ENCODE peak calls at places on chromosome 17, in eight cellular contexts. Y is iPS DF 6.9, G is colonic mucosa, N is upper lobe of right lung, M is SJCRH30, V is kidney epithelial cell, D is tibial artery, J is upper lobe of left lung. C is an unnamed sample. For H3K27me3, the result is how much of the 10 kb centered on the place peaks cover.

GRCh38 chr17:61402978-61403845 is 3.6 kb downstream of the TBX2 start:
- DNase-seq in Y (no peak), G (no peak), N (peak), M (peak), V (no peak), D (peak), J (no peak), C (no peak)

GRCh38 chr17:5522476-5522875 is 36.1 kb downstream of the MIS12 start:
- DNase-seq in Y (no peak), G (no peak), N (peak), M (no peak), V (no peak), D (no peak), J (no peak), C (no peak)

GRCh38 chr17:79420318-79421243 is 190.3 kb downstream of the RBFOX3 start:
- DNase-seq in Y (no peak), G (no peak), N (no peak), M (peak), V (no peak), D (no peak), J (no peak), C (no peak)

GRCh38 chr17:82267575-82268379 is 5.7 kb downstream of the CSNK1D start:
- DNase-seq in Y (no peak), G (peak), N (peak), M (peak), V (peak), D (peak), J (peak), C (peak)

GRCh38 chr17:70314506-70314905 is 145.2 kb downstream of the KCNJ2 start:
- DNase-seq in Y (no peak), G (no peak), N (no peak), M (peak), V (no peak), D (no peak), J (peak), C (no peak)

GRCh38 chr17:59454633-59455105 is 110.7 kb upstream of the DHX40 start:
- DNase-seq in Y (no peak), G (no peak), N (no peak), M (no peak), V (no peak), D (no peak), J (no peak), C (no peak)

GRCh38 chr17:74730491-74731346 is 6.3 kb upstream of the RAB37 start:
- DNase-seq in Y (no peak), G (no peak), N (peak), M (no peak), V (no peak), D (no peak), J (peak), C (no peak)

GRCh38 chr17:43722269-43722619 is 36.3 kb downstream of the SOST start:
- DNase-seq in Y (no peak), G (no peak), N (no peak), M (no peak), V (no peak), D (no peak), J (no peak), C (no peak)

GRCh38 chr17:50708050-50709000 is 611 bp upstream of the ANKRD40 start:
- DNase-seq in Y (no peak), G (no peak), N (no peak), M (peak), V (no peak), D (no peak), J (no peak), C (no peak)

GRCh38 chr17:61646482-61646881 is 55.5 kb upstream of the NACA2 start:
- DNase-seq in Y (no peak), G (no peak), N (no peak), M (no peak), V (no peak), D (no peak), J (no peak), C (no peak)

GRCh38 chr17:36586138-36586537 is 5.5 kb upstream of the DHRS11 start:
- DNase-seq in Y (no peak), G (no peak), N (no peak), M (no peak), V (no peak), D (no peak), J (no peak), C (no peak)

GRCh38 chr17:67421869-67422273 is 44.8 kb downstream of the PITPNC1 start:
- DNase-seq in Y (no peak), G (peak), N (no peak), M (no peak), V (peak), D (no peak), J (peak), C (peak)

GRCh38 chr17:57256708-57257112 is 387 bp downstream of the MSI2 start:
- DNase-seq in Y (no peak), G (peak), N (peak), M (peak), V (no peak), D (no peak), J (no peak), C (no peak)

GRCh38 chr17:77827039-77827438 is 131.5 kb upstream of the TNRC6C start:
- DNase-seq in Y (no peak), G (no peak), N (peak), M (no peak), V (no peak), D (peak), J (no peak), C (no peak)

GRCh38 chr17:59266748-59267147 is 46.4 kb downstream of the GDPD1 start:
- DNase-seq in Y (no peak), G (no peak), N (no peak), M (no peak), V (no peak), D (no peak), J (no peak), C (no peak)

GRCh38 chr17:36066365-36066945 is 2.4 kb downstream of the CCL18 start:
- DNase-seq in Y (no peak), G (no peak), N (no peak), M (no peak), V (no peak), D (no peak), J (peak), C (no peak)

GRCh38 chr17:4815043-4815675 is 8.2 kb downstream of the PLD2 start:
- DNase-seq in Y (no peak), G (no peak), N (no peak), M (no peak), V (no peak), D (no peak), J (no peak), C (no peak)

GRCh38 chr17:49696233-49696761 is 11.5 kb downstream of the SLC35B1 start:
- DNase-seq in Y (no peak), G (no peak), N (no peak), M (no peak), V (no peak), D (no peak), J (peak), C (no peak)

GRCh38 chr17:27237890-27238289 is 56.0 kb upstream of the WSB1 start:
- DNase-seq in Y (no peak), G (no peak), N (no peak), M (no peak), V (no peak), D (no peak), J (no peak), C (no peak)

GRCh38 chr17:44970136-44970737 is 2.1 kb upstream of the C1QL1 start:
- DNase-seq in Y (no peak), G (no peak), N (no peak), M (peak), V (no peak), D (peak), J (no peak), C (no peak)

GRCh38 chr17:44969144-44969780 is 1.2 kb upstream of the C1QL1 start:
- DNase-seq in Y (no peak), G (no peak), N (no peak), M (no peak), V (no peak), D (no peak), J (no peak), C (no peak)

GRCh38 chr17:44972953-44973352 is 4.8 kb upstream of the C1QL1 start:
- DNase-seq in Y (no peak), G (no peak), N (no peak), M (no peak), V (no peak), D (no peak), J (no peak), C (no peak)

GRCh38 chr17:44968225-44969143 is at the start of gene C1QL1:
- DNase-seq in Y (no peak), G (peak), N (peak), M (peak), V (no peak), D (peak), J (peak), C (peak)

DNA sequence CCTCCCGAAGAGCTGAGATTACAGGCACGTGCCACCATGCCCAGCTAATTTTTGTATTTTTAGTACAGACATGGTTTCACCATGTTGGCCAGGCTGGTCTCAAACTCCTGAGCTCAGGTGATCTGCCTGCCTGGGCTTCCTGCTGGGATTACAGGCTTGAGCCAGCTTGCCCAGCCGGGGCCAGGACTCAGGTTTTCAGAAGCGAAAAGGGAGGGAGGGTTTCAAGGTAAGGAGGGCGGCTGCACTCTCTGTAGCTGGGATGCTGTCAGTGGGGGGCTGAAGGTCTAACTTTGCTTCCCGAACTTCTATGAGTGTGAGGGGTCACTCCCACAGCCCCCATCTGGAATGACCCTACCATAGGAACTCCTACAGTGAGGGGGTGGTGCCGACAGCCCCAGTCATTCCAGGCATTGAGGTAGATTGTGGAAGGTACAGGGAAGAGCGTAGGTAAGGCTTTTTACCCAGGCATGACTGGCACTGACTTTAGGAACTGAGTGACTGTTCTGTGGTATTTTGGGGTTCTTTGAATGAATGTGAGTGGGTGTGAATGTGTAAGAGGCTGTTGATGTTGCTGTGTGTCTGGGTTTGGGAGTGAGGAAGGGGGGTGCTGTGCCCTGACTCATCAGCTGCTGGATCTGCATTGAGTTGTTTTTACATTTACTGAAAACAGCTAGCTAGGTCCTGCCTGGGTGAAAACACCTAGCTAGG is 3.8 kb upstream of the C1QL1 start:
- DNase-seq in Y (no peak), G (no peak), N (no peak), M (no peak), V (no peak), D (no peak), J (no peak), C (no peak)
- H3K27me3 ChIP-seq in Y (under half), G (under half), N (under half), M (under half), V (under half), D (under half), J (under half), C (under half)

GRCh38 chr17:41784207-41784744 is 2.2 kb downstream of the JUP start:
- DNase-seq in Y (no peak), G (peak), N (no peak), M (no peak), V (peak), D (no peak), J (peak), C (no peak)

GRCh38 chr17:41779954-41780353 is 6.6 kb downstream of the JUP start:
- DNase-seq in Y (no peak), G (no peak), N (no peak), M (no peak), V (no peak), D (no peak), J (no peak), C (no peak)

GRCh38 chr17:41785091-41785875 is 1.2 kb downstream of the JUP start:
- DNase-seq in Y (no peak), G (peak), N (no peak), M (no peak), V (no peak), D (no peak), J (no peak), C (no peak)

GRCh38 chr17:41781404-41782110 is 5.0 kb downstream of the JUP start:
- DNase-seq in Y (no peak), G (no peak), N (no peak), M (no peak), V (no peak), D (no peak), J (no peak), C (no peak)

GRCh38 chr17:41782142-41782541 is 4.4 kb downstream of the JUP start:
- DNase-seq in Y (no peak), G (no peak), N (no peak), M (no peak), V (no peak), D (peak), J (no peak), C (no peak)
- H3K4me3 ChIP-seq in Y (no peak), G (no peak), N (no peak), M (no peak), V (no peak), D (no peak), J (no peak), C (no peak)

GRCh38 chr17:1347681-1348318 is 52.2 kb downstream of the YWHAE start:
- DNase-seq in Y (no peak), G (peak), N (peak), M (no peak), V (peak), D (no peak), J (peak), C (no peak)
- H3K27me3 ChIP-seq in Y (under half), G (under half), N (under half), M (under half), V (under half), D (under half), J (under half), C (under half)

GRCh38 chr17:65523411-65523810 is 38.0 kb downstream of the AXIN2 start:
- DNase-seq in Y (no peak), G (no peak), N (no peak), M (no peak), V (no peak), D (no peak), J (no peak), C (no peak)

GRCh38 chr17:65523853-65524664 is 37.4 kb downstream of the AXIN2 start:
- DNase-seq in Y (no peak), G (no peak), N (no peak), M (no peak), V (no peak), D (peak), J (peak), C (no peak)

GRCh38 chr17:65519471-65519870 is 42.0 kb downstream of the AXIN2 start:
- DNase-seq in Y (no peak), G (no peak), N (no peak), M (peak), V (no peak), D (no peak), J (no peak), C (no peak)

GRCh38 chr17:65527381-65527780 is 34.1 kb downstream of the AXIN2 start:
- DNase-seq in Y (no peak), G (no peak), N (no peak), M (no peak), V (no peak), D (peak), J (no peak), C (no peak)

DNA sequence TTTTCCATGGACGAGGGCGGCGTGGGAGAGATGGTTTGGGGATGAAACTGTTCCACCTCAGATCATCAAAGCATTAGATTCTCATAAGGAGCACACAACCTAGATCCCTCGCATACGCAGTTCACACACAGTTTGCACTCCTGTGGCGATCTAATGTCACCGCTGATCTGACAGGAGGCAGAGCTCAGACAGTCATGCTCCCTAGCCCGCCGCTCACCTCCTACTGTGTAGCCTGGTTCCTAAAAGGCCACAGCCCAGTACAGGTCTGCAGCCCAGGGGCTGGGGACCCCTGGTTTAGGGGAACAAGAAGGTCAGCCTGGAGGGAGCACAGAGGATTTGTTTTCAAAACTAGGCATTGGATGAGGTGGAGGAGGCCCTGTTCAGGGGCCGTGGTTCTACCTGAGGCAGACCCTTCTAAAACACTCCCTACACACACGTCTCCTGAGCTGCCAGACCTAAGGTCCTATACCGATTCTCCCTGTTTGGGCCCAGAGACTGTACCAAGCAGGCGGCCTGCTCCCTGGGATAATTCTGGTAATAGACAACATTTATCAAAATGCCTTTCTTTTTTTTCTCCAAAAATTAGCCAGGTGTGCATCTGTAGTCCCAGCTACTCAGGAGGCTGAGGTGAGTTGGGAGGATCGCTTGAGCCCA is 38.6 kb downstream of the AXIN2 start:
- DNase-seq in Y (no peak), G (no peak), N (no peak), M (no peak), V (no peak), D (peak), J (no peak), C (no peak)
- H3K4me3 ChIP-seq in Y (no peak), G (no peak), N (no peak), M (no peak), V (no peak), D (no peak), J (no peak), C (no peak)

DNA sequence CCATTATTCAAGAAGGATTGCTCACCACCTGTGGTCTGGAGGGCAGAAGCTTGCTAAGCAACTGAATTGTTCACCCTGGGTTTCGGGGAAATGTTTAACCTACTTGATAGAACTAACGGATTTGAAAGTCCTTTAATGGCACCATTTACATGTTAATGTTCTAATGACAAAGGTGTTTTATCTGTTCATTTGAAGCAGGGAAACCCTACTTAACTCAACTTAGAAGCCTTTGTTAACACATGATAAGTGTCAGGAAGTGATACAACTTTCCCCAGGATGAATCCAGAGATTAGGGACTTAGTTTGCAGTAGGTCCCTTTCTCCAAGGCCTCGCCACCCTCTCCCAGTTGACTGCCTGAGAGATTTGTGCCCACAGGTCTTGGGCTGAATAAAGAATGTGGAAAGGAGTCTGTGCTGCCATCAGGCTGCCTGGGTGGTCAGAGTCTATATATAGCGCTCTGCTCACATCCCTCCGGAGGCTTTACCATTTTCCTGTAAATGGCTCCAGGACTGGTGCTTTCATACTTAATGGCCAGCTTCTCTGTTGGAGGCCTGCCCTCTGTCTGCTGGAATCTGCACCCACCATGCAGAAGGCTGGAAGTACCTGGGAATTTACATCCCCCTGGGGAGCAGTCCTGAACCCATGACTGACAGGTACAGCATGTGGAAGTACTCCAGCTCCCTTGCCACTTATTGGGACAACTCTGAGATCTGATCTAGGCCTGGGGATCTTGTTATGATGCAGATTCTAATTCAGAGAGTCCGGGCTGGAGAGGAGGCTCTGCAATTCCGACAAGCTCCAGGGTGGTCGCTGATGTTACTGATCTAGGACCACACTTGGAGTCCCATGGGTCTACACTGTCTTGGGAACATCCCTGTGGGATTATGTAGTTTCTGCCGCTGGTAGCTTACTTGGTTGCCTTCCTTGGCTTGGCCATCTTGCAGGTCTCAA is 99.9 kb downstream of the ASIC2 start:
- DNase-seq in Y (peak), G (no peak), N (no peak), M (peak), V (peak), D (no peak), J (no peak), C (no peak)
- H3K27me3 ChIP-seq in Y (under half), G (under half), N (under half), M (under half), V (under half), D (under half), J (under half), C (under half)

GRCh38 chr17:20968913-20969616 is 73.7 kb downstream of the USP22 start:
- DNase-seq in Y (no peak), G (no peak), N (no peak), M (no peak), V (no peak), D (no peak), J (no peak), C (no peak)
- H3K4me3 ChIP-seq in Y (no peak), G (no peak), N (no peak), M (no peak), V (no peak), D (no peak), J (no peak), C (no peak)

DNA sequence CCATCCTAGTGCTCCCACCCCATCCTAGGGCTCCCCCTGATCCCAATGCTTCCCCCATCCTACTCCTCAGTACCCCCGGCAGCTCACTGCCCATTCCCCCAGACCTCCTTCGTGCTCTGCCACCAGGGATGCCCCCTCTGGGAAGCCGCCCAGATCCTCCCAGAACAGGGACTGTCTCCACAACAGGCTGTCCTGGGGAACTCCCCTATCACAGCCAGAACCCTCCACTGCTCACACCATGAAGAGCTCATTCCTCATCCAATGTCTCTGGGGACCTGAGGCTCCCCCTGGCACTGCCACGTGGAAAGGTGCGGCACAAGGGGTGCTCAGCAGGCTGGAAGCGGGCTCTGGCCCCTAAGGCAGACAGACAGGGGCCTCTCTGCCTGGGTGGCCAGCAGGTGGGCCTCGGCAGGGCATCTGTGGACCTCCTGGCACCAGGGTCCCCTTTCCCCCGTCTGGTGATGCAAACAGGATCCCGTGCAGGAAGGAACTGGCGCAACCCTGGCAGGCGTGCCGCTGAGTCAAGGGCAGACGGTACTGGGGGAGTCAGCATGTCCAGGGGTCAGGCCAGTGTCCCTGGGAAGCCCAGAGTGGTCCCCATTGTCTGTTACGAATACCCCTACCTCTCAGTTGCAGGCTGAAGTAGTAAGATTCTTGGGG is 14.8 kb upstream of the PVALEF start:
- DNase-seq in Y (no peak), G (no peak), N (peak), M (no peak), V (no peak), D (no peak), J (peak), C (no peak)
- H3K27me3 ChIP-seq in Y (under half), G (under half), N (under half), M (under half), V (under half), D (under half), J (under half), C (under half)

GRCh38 chr17:34578656-34579016 is 746 bp upstream of the TMEM132E start:
- DNase-seq in Y (no peak), G (no peak), N (no peak), M (no peak), V (no peak), D (no peak), J (no peak), C (no peak)
- H3K4me3 ChIP-seq in Y (no peak), G (no peak), N (peak), M (no peak), V (no peak), D (peak), J (peak), C (no peak)

C was measured in AG04450.